ENCODE peak calls at places on chromosomes 13 and 19, in five cellular contexts. Y, R, J, I and F are unnamed samples.

GRCh38 chr13:19960673-19961015 is 2.1 kb downstream of the ZMYM2 start:
- DNase-seq in Y (no peak), R (no peak), J (no peak), I (no peak), F (no peak)

GRCh38 chr13:113762538-113762937 is 3.5 kb downstream of the TMEM255B start:
- DNase-seq in Y (no peak), R (no peak), J (no peak), I (no peak), F (no peak)

GRCh38 chr13:95182570-95183285 is 118.5 kb downstream of the ABCC4 start:
- DNase-seq in Y (no peak), R (no peak), J (no peak), I (no peak), F (no peak)

GRCh38 chr19:16807416-16808274 is 21.6 kb upstream of the SIN3B start:
- DNase-seq in Y (no peak), R (no peak), J (no peak), I (no peak), F (no peak)

GRCh38 chr13:53005631-53006030 is 23.0 kb upstream of the OLFM4 start:
- DNase-seq in Y (no peak), R (no peak), J (no peak), I (no peak), F (no peak)

GRCh38 chr13:43303040-43303729 is 279.8 kb downstream of the DNAJC15 start:
- DNase-seq in Y (peak), R (no peak), J (no peak), I (peak), F (no peak)

GRCh38 chr19:10975374-10976036 is 14.7 kb downstream of the SMARCA4 start:
- DNase-seq in Y (no peak), R (no peak), J (no peak), I (no peak), F (no peak)

GRCh38 chr13:49213997-49214916 is 5.9 kb upstream of the MLNR start:
- DNase-seq in Y (no peak), R (no peak), J (no peak), I (no peak), F (no peak)

GRCh38 chr19:43408043-43408442 is 6.6 kb upstream of the TEX101 start:
- DNase-seq in Y (peak), R (peak), J (no peak), I (no peak), F (no peak)

GRCh38 chr13:39415403-39415802 is 187.6 kb downstream of the LHFPL6 start:
- DNase-seq in Y (peak), R (no peak), J (no peak), I (no peak), F (no peak)

GRCh38 chr19:35421362-35421761 is 26.7 kb upstream of the FFAR2 start:
- DNase-seq in Y (no peak), R (no peak), J (no peak), I (no peak), F (no peak)

GRCh38 chr13:91817250-91817649 is 418.8 kb downstream of the GPC5 start:
- DNase-seq in Y (no peak), R (peak), J (no peak), I (peak), F (no peak)

GRCh38 chr13:23365652-23366051 is 67.8 kb downstream of the SACS start:
- DNase-seq in Y (no peak), R (no peak), J (no peak), I (no peak), F (no peak)

GRCh38 chr13:25042141-25042540 is 53.8 kb upstream of the PABPC3 start:
- DNase-seq in Y (no peak), R (no peak), J (no peak), I (no peak), F (no peak)

GRCh38 chr13:113110048-113110851 is 4.7 kb downstream of the F7 start:
- DNase-seq in Y (peak), R (no peak), J (no peak), I (no peak), F (no peak)

GRCh38 chr19:16363852-16364230 is 39.2 kb downstream of the KLF2 start:
- DNase-seq in Y (no peak), R (no peak), J (no peak), I (no peak), F (no peak)

GRCh38 chr13:20713751-20714150 is 10.3 kb downstream of the IL17D start:
- DNase-seq in Y (no peak), R (no peak), J (no peak), I (no peak), F (no peak)

GRCh38 chr19:30649934-30650614 is 277.9 kb downstream of the ZNF536 start:
- DNase-seq in Y (peak), R (peak), J (peak), I (peak), F (peak)

GRCh38 chr13:75704194-75704941 is 68.2 kb downstream of the LMO7 start:
- DNase-seq in Y (no peak), R (no peak), J (no peak), I (no peak), F (no peak)

GRCh38 chr19:57560049-57560491 is 407 bp upstream of the ZNF550 start:
- DNase-seq in Y (no peak), R (no peak), J (no peak), I (no peak), F (no peak)

GRCh38 chr19:51542699-51543098 is 11.2 kb upstream of the SIGLEC6 start:
- DNase-seq in Y (no peak), R (no peak), J (no peak), I (no peak), F (no peak)

GRCh38 chr13:20610006-20610405 is 43.0 kb downstream of the IFT88 start:
- DNase-seq in Y (peak), R (no peak), J (no peak), I (no peak), F (no peak)

GRCh38 chr19:41993612-41994483 is at the start of gene ATP1A3:
- DNase-seq in Y (peak), R (peak), J (no peak), I (no peak), F (peak)

GRCh38 chr19:16066611-16067104 is 9.6 kb upstream of the TPM4 start:
- DNase-seq in Y (no peak), R (peak), J (no peak), I (peak), F (no peak)

GRCh38 chr13:52169839-52170238 is 10.4 kb upstream of the NEK3 start:
- DNase-seq in Y (no peak), R (no peak), J (no peak), I (no peak), F (no peak)

GRCh38 chr19:39316627-39317321 is 3.9 kb downstream of the LRFN1 start:
- DNase-seq in Y (no peak), R (no peak), J (no peak), I (no peak), F (no peak)

GRCh38 chr19:44447864-44448674 is at the start of gene ZNF229:
- DNase-seq in Y (peak), R (peak), J (no peak), I (peak), F (peak)

GRCh38 chr13:113119166-113119821 is 3.3 kb upstream of the F10 start:
- DNase-seq in Y (no peak), R (no peak), J (no peak), I (no peak), F (no peak)

GRCh38 chr13:49219647-49220034 is 497 bp upstream of the MLNR start:
- DNase-seq in Y (no peak), R (no peak), J (no peak), I (peak), F (no peak)

GRCh38 chr19:14150041-14150769 is 13.8 kb upstream of the ASF1B start:
- DNase-seq in Y (peak), R (no peak), J (no peak), I (no peak), F (no peak)

GRCh38 chr13:50645092-50645491 is 198.4 kb downstream of the DLEU7 start:
- DNase-seq in Y (no peak), R (no peak), J (no peak), I (no peak), F (no peak)
- TF ChIP-seq JUNB in Y (no peak), R (no peak), J (no peak), I (no peak), F (no peak)

DNA sequence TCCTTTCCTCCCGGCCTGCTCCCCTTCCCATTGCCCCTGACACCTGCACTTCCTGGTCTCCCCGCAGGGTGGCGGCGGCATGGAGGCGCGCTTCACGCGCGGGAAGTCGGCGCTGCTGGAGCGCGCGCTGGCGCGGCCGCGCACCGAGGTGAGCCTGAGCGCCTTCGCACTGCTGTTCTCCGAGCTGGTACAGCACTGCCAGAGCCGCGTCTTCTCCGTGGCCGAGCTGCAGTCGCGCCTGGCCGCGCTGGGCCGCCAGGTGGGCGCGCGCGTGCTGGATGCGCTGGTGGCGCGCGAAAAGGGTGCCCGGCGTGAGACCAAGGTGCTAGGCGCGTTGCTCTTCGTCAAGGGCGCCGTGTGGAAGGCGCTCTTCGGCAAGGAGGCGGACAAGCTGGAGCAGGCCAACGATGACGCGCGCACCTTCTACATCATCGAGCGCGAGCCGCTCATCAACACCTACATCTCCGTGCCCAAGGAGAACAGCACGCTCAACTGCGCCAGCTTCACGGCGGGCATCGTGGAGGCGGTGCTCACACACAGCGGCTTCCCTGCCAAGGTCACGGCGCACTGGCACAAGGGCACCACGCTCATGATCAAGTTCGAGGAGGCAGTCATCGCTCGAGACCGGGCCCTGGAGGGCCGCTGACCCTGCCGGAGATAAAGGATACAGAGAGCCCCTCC is 1.7 kb downstream of the TRAPPC5 start:
- DNase-seq in Y (peak), R (no peak), J (no peak), I (no peak), F (no peak)
- TF ChIP-seq JUNB in Y (no peak), R (no peak), J (no peak), I (no peak), F (no peak)

DNA sequence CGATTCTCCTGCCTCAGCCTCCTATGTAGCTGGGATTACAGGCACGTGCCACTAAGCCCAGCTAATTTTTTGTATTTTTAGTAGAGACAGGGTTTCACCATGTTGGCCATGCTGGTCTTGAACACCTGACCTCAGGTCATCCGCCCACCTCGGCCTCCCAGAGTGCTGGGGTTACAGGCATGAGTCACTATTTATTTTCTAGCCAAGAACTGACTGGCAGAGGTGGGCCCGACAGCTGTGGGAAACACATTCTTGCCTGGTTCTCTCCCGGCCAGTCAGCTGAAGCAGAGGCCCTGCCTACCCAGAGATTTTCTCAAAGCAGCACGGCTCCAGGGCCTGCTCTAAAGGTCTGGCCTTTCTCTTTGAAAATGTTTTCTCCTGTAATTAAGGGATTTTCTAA is 108.0 kb downstream of the KCTD15 start:
- DNase-seq in Y (peak), R (no peak), J (no peak), I (peak), F (no peak)
- TF ChIP-seq JUNB in Y (no peak), R (no peak), J (no peak), I (no peak), F (no peak)

DNA sequence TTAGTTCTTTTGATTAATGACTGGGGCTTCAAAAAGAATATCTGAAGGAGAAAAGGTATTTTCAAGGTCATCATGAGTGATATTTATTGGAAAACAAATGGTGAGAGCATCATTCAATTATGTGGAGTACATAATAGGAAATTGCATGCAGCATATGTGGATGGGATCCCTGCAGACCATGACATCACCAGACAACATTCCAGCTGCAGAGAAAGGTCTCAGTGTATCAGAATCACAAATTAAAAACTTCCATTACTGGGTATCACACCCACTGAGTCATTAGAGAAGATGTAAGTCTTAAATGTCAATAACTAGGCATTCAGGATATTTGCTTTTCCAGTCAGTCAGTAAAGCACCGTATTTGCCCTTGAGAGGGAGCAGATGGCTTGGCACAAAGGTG is 574.4 kb upstream of the SLC10A2 start:
- DNase-seq in Y (no peak), R (no peak), J (no peak), I (no peak), F (no peak)
- TF ChIP-seq JUNB in Y (no peak), R (no peak), J (no peak), I (no peak), F (no peak)